ENCODE peak calls at places on chromosome X, in six cellular contexts. S, G, F, J, R and D are unnamed samples.

GRCh38 chrX:72273718-72274117 is 3.3 kb downstream of the RPS4X start:
- DNase-seq in S (no peak), G (no peak), F (no peak), J (no peak), R (no peak), D (no peak)

GRCh38 chrX:72245461-72246089 is 6.7 kb upstream of the ERCC6L start:
- DNase-seq in S (no peak), G (peak; percentile 60), F (peak; percentile 61), J (no peak), R (no peak), D (no peak)

GRCh38 chrX:110145854-110146253 is 142.9 kb downstream of the TMEM164 start:
- DNase-seq in S (no peak), G (peak; percentile 36), F (peak; percentile 44), J (no peak), R (no peak), D (no peak)

GRCh38 chrX:129798888-129799287 is 19.1 kb downstream of the SASH3 start:
- DNase-seq in S (no peak), G (no peak), F (no peak), J (no peak), R (no peak), D (no peak)

GRCh38 chrX:94492541-94492940 is 818.5 kb downstream of the FAM133A start:
- DNase-seq in S (no peak), G (no peak), F (no peak), J (no peak), R (no peak), D (no peak)

GRCh38 chrX:23844502-23845138 is 61.6 kb downstream of the SAT1 start:
- DNase-seq in S (no peak), G (no peak), F (peak; percentile 45), J (no peak), R (no peak), D (no peak)

GRCh38 chrX:1475881-1476280 is 23.2 kb upstream of the ASMTL start:
- DNase-seq in S (no peak), G (no peak), F (no peak), J (no peak), R (peak; percentile 44), D (no peak)

GRCh38 chrX:49840679-49841078 is 11.6 kb downstream of the PAGE4 start:
- DNase-seq in S (no peak), G (peak; percentile 72), F (peak; percentile 35), J (no peak), R (no peak), D (no peak)

GRCh38 chrX:45324941-45325340 is 124.3 kb upstream of the DIPK2B start:
- DNase-seq in S (no peak), G (no peak), F (peak; percentile 52), J (no peak), R (no peak), D (no peak)

GRCh38 chrX:357035-357692 is 29.5 kb downstream of the PPP2R3B start:
- DNase-seq in S (no peak), G (no peak), F (no peak), J (no peak), R (no peak), D (no peak)

GRCh38 chrX:153571159-153571908 is 27.6 kb downstream of the CCNQ start:
- DNase-seq in S (no peak), G (no peak), F (no peak), J (no peak), R (no peak), D (no peak)

GRCh38 chrX:107700802-107701201 is 72.5 kb downstream of the PRPS1 start:
- DNase-seq in S (no peak), G (no peak), F (no peak), J (no peak), R (no peak), D (no peak)

GRCh38 chrX:100926453-100926852 is 2.3 kb downstream of the XKRX start:
- DNase-seq in S (no peak), G (no peak), F (peak; percentile 18), J (no peak), R (no peak), D (no peak)

GRCh38 chrX:8049827-8050226 is 121.2 kb downstream of the VCX2 start:
- DNase-seq in S (no peak), G (no peak), F (no peak), J (no peak), R (no peak), D (no peak)

GRCh38 chrX:426881-427280 is 40.2 kb upstream of the PPP2R3B start:
- DNase-seq in S (no peak), G (peak; percentile 69), F (no peak), J (no peak), R (no peak), D (no peak)

GRCh38 chrX:42485621-42486020 is 292.3 kb downstream of the PPP1R2C start:
- DNase-seq in S (no peak), G (no peak), F (no peak), J (no peak), R (no peak), D (no peak)

GRCh38 chrX:10008483-10009056 is 41.4 kb downstream of the CLDN34 start:
- DNase-seq in S (no peak), G (no peak), F (peak; percentile 47), J (no peak), R (no peak), D (no peak)

GRCh38 chrX:141467442-141467841 is 117.1 kb downstream of the SPANXA1 start:
- DNase-seq in S (no peak), G (peak; percentile 35), F (peak; percentile 6), J (no peak), R (no peak), D (no peak)

GRCh38 chrX:17411189-17411588 is 36.2 kb downstream of the NHS start:
- DNase-seq in S (no peak), G (no peak), F (no peak), J (no peak), R (no peak), D (no peak)

GRCh38 chrX:107324493-107325310 is 118.3 kb downstream of the DNAAF6 start:
- DNase-seq in S (no peak), G (peak; percentile 41), F (peak; percentile 4), J (no peak), R (peak; percentile 75), D (no peak)

GRCh38 chrX:74009041-74009440 is 294.9 kb upstream of the ZCCHC13 start:
- DNase-seq in S (no peak), G (no peak), F (peak; percentile 49), J (no peak), R (no peak), D (no peak)

GRCh38 chrX:104659037-104659744 is 93.2 kb downstream of the IL1RAPL2 start:
- DNase-seq in S (no peak), G (no peak), F (no peak), J (no peak), R (no peak), D (no peak)

GRCh38 chrX:104679175-104679574 is 113.2 kb downstream of the IL1RAPL2 start:
- DNase-seq in S (no peak), G (no peak), F (no peak), J (no peak), R (no peak), D (no peak)

GRCh38 chrX:64571011-64571410 is 175.8 kb upstream of the MTMR8 start:
- DNase-seq in S (no peak), G (no peak), F (no peak), J (no peak), R (no peak), D (no peak)

DNA sequence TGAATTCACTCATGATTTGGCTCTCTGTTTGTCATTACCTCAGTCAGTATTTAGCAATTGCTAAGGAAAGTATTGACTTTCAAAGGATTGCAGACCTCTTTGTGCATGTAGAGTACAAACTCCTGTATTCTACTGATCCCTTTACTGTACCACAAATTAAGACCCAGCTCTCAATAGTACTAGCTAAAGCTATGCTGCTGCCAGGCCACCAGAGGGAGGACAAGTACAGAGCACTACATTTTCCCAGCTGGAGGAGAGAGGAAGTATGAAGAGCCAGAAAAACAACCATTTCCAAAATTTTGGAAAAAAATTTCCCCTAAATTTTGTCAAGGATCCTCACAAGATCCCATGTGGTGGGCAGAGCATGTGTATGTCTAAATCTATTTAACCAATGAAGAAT is 175.0 kb upstream of the MTMR8 start:
- DNase-seq in S (no peak), G (no peak), F (no peak), J (no peak), R (no peak), D (no peak)
- TF ChIP-seq CTCF in S (no peak), G (no peak), F (no peak), J (no peak), R (peak; percentile 57), D (no peak)

DNA sequence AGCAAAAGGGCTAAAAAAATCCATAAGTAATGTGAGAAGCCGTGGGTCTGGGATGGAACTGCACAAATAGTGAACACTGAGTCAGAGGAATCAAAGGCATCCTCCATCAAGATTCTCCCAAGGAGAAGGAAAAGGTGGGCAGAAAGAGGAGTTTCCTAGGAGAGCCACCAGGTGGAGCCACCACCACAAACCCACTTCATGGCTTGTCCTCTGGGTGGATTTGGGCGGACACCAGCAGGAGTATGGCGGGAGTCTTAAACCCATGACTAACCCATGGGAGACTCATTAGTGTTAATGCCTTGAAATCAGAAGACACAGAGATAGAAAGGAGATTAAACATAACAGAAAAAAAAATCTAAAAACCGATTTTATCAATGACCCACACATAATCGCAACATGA is 147.7 kb downstream of the SH3KBP1 start:
- DNase-seq in S (no peak), G (peak; percentile 74), F (peak; percentile 73), J (peak; percentile 10), R (no peak), D (no peak)
- TF ChIP-seq CTCF in S (peak; percentile 68), G (peak; percentile 56), F (peak; percentile 72), J (peak; percentile 65), R (peak; percentile 73), D (peak; percentile 33)

DNA sequence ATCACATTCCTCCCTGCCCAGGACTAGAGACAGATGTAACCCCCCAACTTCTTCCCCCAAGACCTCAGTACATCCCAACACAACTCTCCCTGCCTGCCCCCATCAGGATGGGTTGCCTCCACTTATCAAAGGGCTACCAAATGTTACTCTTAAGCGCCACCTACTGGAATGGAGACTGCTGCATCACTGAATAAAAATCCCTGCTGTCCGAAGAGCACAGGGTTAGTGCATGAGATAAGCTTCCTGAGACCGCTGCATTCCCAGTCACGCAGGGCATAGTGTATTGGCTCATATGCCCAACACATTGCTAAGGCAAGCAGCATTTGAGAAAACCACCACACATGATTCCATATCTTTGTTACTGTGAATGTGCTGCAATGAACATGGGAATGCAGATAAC is 544.5 kb downstream of the PPP4R3C start:
- DNase-seq in S (no peak), G (peak; percentile 13), F (no peak), J (no peak), R (no peak), D (no peak)
- TF ChIP-seq CTCF in S (no peak), G (no peak), F (no peak), J (no peak), R (peak; percentile 43), D (no peak)

DNA sequence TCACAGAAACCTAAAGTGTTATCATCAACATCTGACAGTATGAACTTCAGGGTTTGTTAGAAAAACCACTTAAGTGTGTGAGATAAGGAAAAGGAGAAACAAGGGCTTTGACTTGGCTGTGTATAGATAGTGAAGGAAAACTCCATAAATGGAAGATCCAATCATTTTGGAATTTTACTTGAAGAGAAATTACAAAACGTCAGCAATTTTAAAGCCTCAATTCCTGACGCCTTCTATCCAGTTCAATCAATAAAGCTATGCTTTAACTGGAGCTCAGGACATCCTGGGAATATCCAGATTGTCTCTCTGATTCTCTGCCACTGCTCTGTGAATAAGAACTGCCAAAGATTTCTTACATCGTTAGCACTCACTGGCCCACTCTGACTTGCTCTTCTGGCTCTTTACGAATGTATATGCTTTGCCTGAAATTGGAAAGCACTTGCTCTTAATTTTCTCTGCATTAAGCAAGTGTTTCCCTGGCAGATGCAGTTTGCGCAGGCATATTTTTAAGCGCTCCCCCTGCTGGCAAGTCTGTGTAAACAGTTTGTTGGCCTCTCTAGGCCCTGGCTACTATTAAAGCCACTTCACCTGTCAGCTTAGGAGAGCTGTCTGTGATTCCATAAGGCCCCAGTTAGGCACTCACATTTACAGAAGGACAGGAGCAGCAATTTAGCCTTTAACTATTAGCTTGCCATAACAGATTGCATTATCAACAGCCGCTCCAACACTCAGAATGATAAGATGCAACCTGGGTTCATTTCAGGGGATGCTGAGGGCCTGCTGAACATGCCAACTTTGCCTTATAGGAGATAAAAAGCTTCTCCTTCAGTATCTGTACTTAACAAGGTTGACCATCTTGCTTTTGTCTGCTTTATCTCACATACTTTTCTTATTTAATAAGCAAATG is 251.4 kb upstream of the DDX53 start:
- DNase-seq in S (no peak), G (peak; percentile 38), F (peak; percentile 47), J (no peak), R (no peak), D (no peak)
- TF ChIP-seq CTCF in S (peak; percentile 53), G (peak; percentile 57), F (peak; percentile 63), J (peak; percentile 66), R (peak; percentile 89), D (peak; percentile 35)